ENCODE peak calls at places on chromosomes 16 and 17, in eight cellular contexts. One of them, this sample, is unnamed.

GRCh38 chr17:75416006-75416405 is 10.5 kb upstream of the GRB2 start:
- DNase-seq in HAP-1: no peak
- DNase-seq in neural progenitor cell: no peak
- DNase-seq in AG04450: no peak
- DNase-seq in germinal center: no peak
- DNase-seq in HS-27A: no peak
- DNase-seq in transverse colon: no peak
- DNase-seq in fibroblast of the aortic adventitia: no peak
- DNase-seq in this sample: no peak

GRCh38 chr16:48870141-48870540 is 260.2 kb upstream of the N4BP1 start:
- DNase-seq in HAP-1: no peak
- DNase-seq in neural progenitor cell: no peak
- DNase-seq in AG04450: no peak
- DNase-seq in germinal center: no peak
- DNase-seq in HS-27A: no peak
- DNase-seq in transverse colon: no peak
- DNase-seq in fibroblast of the aortic adventitia: no peak
- DNase-seq in this sample: no peak

GRCh38 chr16:4407543-4408322 is 8.7 kb downstream of the CORO7 start:
- DNase-seq in HAP-1: no peak
- DNase-seq in neural progenitor cell: no peak
- DNase-seq in AG04450: peak
- DNase-seq in germinal center: no peak
- DNase-seq in HS-27A: no peak
- DNase-seq in transverse colon: peak
- DNase-seq in fibroblast of the aortic adventitia: peak
- DNase-seq in this sample: no peak

GRCh38 chr16:86604436-86605220 is 26.3 kb downstream of the FOXL1 start:
- DNase-seq in HAP-1: no peak
- DNase-seq in neural progenitor cell: no peak
- DNase-seq in AG04450: no peak
- DNase-seq in germinal center: peak
- DNase-seq in HS-27A: no peak
- DNase-seq in transverse colon: no peak
- DNase-seq in fibroblast of the aortic adventitia: no peak
- DNase-seq in this sample: no peak

GRCh38 chr16:55912022-55912421 is 36.8 kb upstream of the CES5A start:
- DNase-seq in HAP-1: no peak
- DNase-seq in neural progenitor cell: no peak
- DNase-seq in AG04450: no peak
- DNase-seq in germinal center: no peak
- DNase-seq in HS-27A: no peak
- DNase-seq in transverse colon: no peak
- DNase-seq in fibroblast of the aortic adventitia: no peak
- DNase-seq in this sample: no peak

GRCh38 chr16:88686439-88687253 is at the start of gene SNAI3:
- DNase-seq in HAP-1: peak
- DNase-seq in neural progenitor cell: peak
- DNase-seq in AG04450: no peak
- DNase-seq in germinal center: peak
- DNase-seq in HS-27A: no peak
- DNase-seq in transverse colon: peak
- DNase-seq in fibroblast of the aortic adventitia: no peak
- DNase-seq in this sample: peak

GRCh38 chr16:80120899-80121521 is 419.8 kb upstream of the DYNLRB2 start:
- DNase-seq in HAP-1: no peak
- DNase-seq in neural progenitor cell: peak
- DNase-seq in AG04450: no peak
- DNase-seq in germinal center: no peak
- DNase-seq in HS-27A: no peak
- DNase-seq in transverse colon: no peak
- DNase-seq in fibroblast of the aortic adventitia: no peak
- DNase-seq in this sample: no peak

GRCh38 chr17:64162575-64162974 is 32.6 kb upstream of the ERN1 start:
- DNase-seq in HAP-1: no peak
- DNase-seq in neural progenitor cell: no peak
- DNase-seq in AG04450: no peak
- DNase-seq in germinal center: no peak
- DNase-seq in HS-27A: no peak
- DNase-seq in transverse colon: no peak
- DNase-seq in fibroblast of the aortic adventitia: no peak
- DNase-seq in this sample: no peak

GRCh38 chr17:58276423-58276822 is 4.3 kb downstream of the MPO start:
- DNase-seq in HAP-1: no peak
- DNase-seq in neural progenitor cell: no peak
- DNase-seq in AG04450: no peak
- DNase-seq in germinal center: no peak
- DNase-seq in HS-27A: no peak
- DNase-seq in transverse colon: no peak
- DNase-seq in fibroblast of the aortic adventitia: no peak
- DNase-seq in this sample: no peak

GRCh38 chr16:8720080-8720966 is 45.9 kb downstream of the ABAT start:
- DNase-seq in HAP-1: peak
- DNase-seq in neural progenitor cell: peak
- DNase-seq in AG04450: no peak
- DNase-seq in germinal center: no peak
- DNase-seq in HS-27A: no peak
- DNase-seq in transverse colon: no peak
- DNase-seq in fibroblast of the aortic adventitia: no peak
- DNase-seq in this sample: peak

GRCh38 chr16:58815188-58815888 is 81.2 kb upstream of the GOT2 start:
- DNase-seq in HAP-1: no peak
- DNase-seq in neural progenitor cell: no peak
- DNase-seq in AG04450: no peak
- DNase-seq in germinal center: no peak
- DNase-seq in HS-27A: peak
- DNase-seq in transverse colon: no peak
- DNase-seq in fibroblast of the aortic adventitia: no peak
- DNase-seq in this sample: no peak

GRCh38 chr17:27408891-27409290 is 47.4 kb upstream of the KSR1 start:
- DNase-seq in HAP-1: no peak
- DNase-seq in neural progenitor cell: no peak
- DNase-seq in AG04450: no peak
- DNase-seq in germinal center: no peak
- DNase-seq in HS-27A: no peak
- DNase-seq in transverse colon: no peak
- DNase-seq in fibroblast of the aortic adventitia: peak
- DNase-seq in this sample: peak

GRCh38 chr17:47850692-47851573 is at the start of gene SP6:
- DNase-seq in HAP-1: peak
- DNase-seq in neural progenitor cell: peak
- DNase-seq in AG04450: no peak
- DNase-seq in germinal center: peak
- DNase-seq in HS-27A: no peak
- DNase-seq in transverse colon: peak
- DNase-seq in fibroblast of the aortic adventitia: peak
- DNase-seq in this sample: no peak

GRCh38 chr17:37124074-37124824 is 175.5 kb downstream of the AATF start:
- DNase-seq in HAP-1: no peak
- DNase-seq in neural progenitor cell: no peak
- DNase-seq in AG04450: no peak
- DNase-seq in germinal center: no peak
- DNase-seq in HS-27A: no peak
- DNase-seq in transverse colon: no peak
- DNase-seq in fibroblast of the aortic adventitia: no peak
- DNase-seq in this sample: no peak

GRCh38 chr17:38587193-38587592 is 18.6 kb downstream of the SRCIN1 start:
- DNase-seq in HAP-1: no peak
- DNase-seq in neural progenitor cell: no peak
- DNase-seq in AG04450: no peak
- DNase-seq in germinal center: no peak
- DNase-seq in HS-27A: no peak
- DNase-seq in transverse colon: no peak
- DNase-seq in fibroblast of the aortic adventitia: no peak
- DNase-seq in this sample: no peak

GRCh38 chr16:5062790-5063765 is 2.7 kb downstream of the C16orf89 start:
- DNase-seq in HAP-1: no peak
- DNase-seq in neural progenitor cell: peak
- DNase-seq in AG04450: no peak
- DNase-seq in germinal center: no peak
- DNase-seq in HS-27A: no peak
- DNase-seq in transverse colon: no peak
- DNase-seq in fibroblast of the aortic adventitia: no peak
- DNase-seq in this sample: no peak

GRCh38 chr17:68694791-68695485 is 93.8 kb upstream of the FAM20A start:
- DNase-seq in HAP-1: no peak
- DNase-seq in neural progenitor cell: no peak
- DNase-seq in AG04450: no peak
- DNase-seq in germinal center: no peak
- DNase-seq in HS-27A: no peak
- DNase-seq in transverse colon: no peak
- DNase-seq in fibroblast of the aortic adventitia: peak
- DNase-seq in this sample: peak

GRCh38 chr16:15607700-15608396 is 35.1 kb downstream of the MARF1 start:
- DNase-seq in HAP-1: no peak
- DNase-seq in neural progenitor cell: no peak
- DNase-seq in AG04450: peak
- DNase-seq in germinal center: no peak
- DNase-seq in HS-27A: no peak
- DNase-seq in transverse colon: no peak
- DNase-seq in fibroblast of the aortic adventitia: peak
- DNase-seq in this sample: peak

GRCh38 chr17:61895391-61895790 is 32.1 kb upstream of the BRIP1 start:
- DNase-seq in HAP-1: no peak
- DNase-seq in neural progenitor cell: no peak
- DNase-seq in AG04450: no peak
- DNase-seq in germinal center: no peak
- DNase-seq in HS-27A: no peak
- DNase-seq in transverse colon: no peak
- DNase-seq in fibroblast of the aortic adventitia: no peak
- DNase-seq in this sample: no peak

GRCh38 chr17:18028684-18029540 is 10.1 kb downstream of the ATPAF2 start:
- DNase-seq in HAP-1: peak
- DNase-seq in neural progenitor cell: no peak
- DNase-seq in AG04450: no peak
- DNase-seq in germinal center: no peak
- DNase-seq in HS-27A: no peak
- DNase-seq in transverse colon: no peak
- DNase-seq in fibroblast of the aortic adventitia: no peak
- DNase-seq in this sample: no peak

GRCh38 chr16:2152695-2153506 is 2.7 kb upstream of the TRAF7 start:
- DNase-seq in HAP-1: peak
- DNase-seq in neural progenitor cell: peak
- DNase-seq in AG04450: no peak
- DNase-seq in germinal center: no peak
- DNase-seq in HS-27A: no peak
- DNase-seq in transverse colon: peak
- DNase-seq in fibroblast of the aortic adventitia: no peak
- DNase-seq in this sample: peak

GRCh38 chr17:77579131-77579530 is 379.4 kb upstream of the TNRC6C start:
- DNase-seq in HAP-1: no peak
- DNase-seq in neural progenitor cell: no peak
- DNase-seq in AG04450: no peak
- DNase-seq in germinal center: no peak
- DNase-seq in HS-27A: no peak
- DNase-seq in transverse colon: no peak
- DNase-seq in fibroblast of the aortic adventitia: no peak
- DNase-seq in this sample: no peak

GRCh38 chr16:51243836-51244483 is 92.9 kb upstream of the SALL1 start:
- DNase-seq in HAP-1: no peak
- DNase-seq in neural progenitor cell: no peak
- DNase-seq in AG04450: no peak
- DNase-seq in germinal center: no peak
- DNase-seq in HS-27A: no peak
- DNase-seq in transverse colon: peak
- DNase-seq in fibroblast of the aortic adventitia: peak
- DNase-seq in this sample: no peak

GRCh38 chr16:29873319-29873718 is 10.3 kb upstream of the CDIPT start:
- DNase-seq in HAP-1: no peak
- DNase-seq in neural progenitor cell: no peak
- DNase-seq in AG04450: no peak
- DNase-seq in germinal center: no peak
- DNase-seq in HS-27A: no peak
- DNase-seq in transverse colon: no peak
- DNase-seq in fibroblast of the aortic adventitia: no peak
- DNase-seq in this sample: no peak

GRCh38 chr17:74362811-74363498 is 1.3 kb upstream of the BTBD17 start:
- DNase-seq in HAP-1: no peak
- DNase-seq in neural progenitor cell: no peak
- DNase-seq in AG04450: no peak
- DNase-seq in germinal center: no peak
- DNase-seq in HS-27A: no peak
- DNase-seq in transverse colon: no peak
- DNase-seq in fibroblast of the aortic adventitia: no peak
- DNase-seq in this sample: no peak

GRCh38 chr16:75820672-75821071 is 94.4 kb upstream of the CPHXL start:
- DNase-seq in HAP-1: no peak
- DNase-seq in neural progenitor cell: no peak
- DNase-seq in AG04450: no peak
- DNase-seq in germinal center: no peak
- DNase-seq in HS-27A: no peak
- DNase-seq in transverse colon: no peak
- DNase-seq in fibroblast of the aortic adventitia: no peak
- DNase-seq in this sample: no peak

GRCh38 chr17:6505425-6506142 is 50.8 kb downstream of the PITPNM3 start:
- DNase-seq in HAP-1: no peak
- DNase-seq in neural progenitor cell: no peak
- DNase-seq in AG04450: no peak
- DNase-seq in germinal center: no peak
- DNase-seq in HS-27A: no peak
- DNase-seq in transverse colon: no peak
- DNase-seq in fibroblast of the aortic adventitia: peak
- DNase-seq in this sample: peak

GRCh38 chr16:48117217-48118105 is 38.3 kb downstream of the ABCC12 start:
- DNase-seq in HAP-1: peak
- DNase-seq in neural progenitor cell: peak
- DNase-seq in AG04450: no peak
- DNase-seq in germinal center: peak
- DNase-seq in HS-27A: no peak
- DNase-seq in transverse colon: peak
- DNase-seq in fibroblast of the aortic adventitia: peak
- DNase-seq in this sample: peak

GRCh38 chr17:78557598-78558039 is 19.6 kb downstream of the DNAH17 start:
- DNase-seq in HAP-1: no peak
- DNase-seq in neural progenitor cell: no peak
- DNase-seq in AG04450: no peak
- DNase-seq in germinal center: no peak
- DNase-seq in HS-27A: no peak
- DNase-seq in transverse colon: no peak
- DNase-seq in fibroblast of the aortic adventitia: peak
- DNase-seq in this sample: peak

GRCh38 chr17:44069974-44070454 is 521 bp upstream of the G6PC3 start:
- DNase-seq in HAP-1: no peak
- DNase-seq in neural progenitor cell: no peak
- DNase-seq in AG04450: no peak
- DNase-seq in germinal center: peak
- DNase-seq in HS-27A: no peak
- DNase-seq in transverse colon: no peak
- DNase-seq in fibroblast of the aortic adventitia: peak
- DNase-seq in this sample: no peak